ENCODE peak calls at places on chromosomes 1 and 21, in eight cellular contexts. W is stimulated activated CD8-positive, alpha-beta memory T cell treated with anti-CD3 and anti-CD28 coated beads, Interleukin-12 subunit alpha, Interleukin-12 subunit beta, amount 100 ng/mL, for 1 hour; N is ELR; Z is NCI-H69; L is RWPE1; A is SJSA1; T is H1; D is stimulated activated CD4-positive, alpha-beta T cell treated with anti-CD3 and anti-CD28 coated beads, TNF-alpha, amount 100 ng/mL, for 24 hours. U is an unnamed sample.

GRCh38 chr1:116115476-116115875 is 4.3 kb downstream of the MAB21L3 start:
- DNase-seq in A (peak), T (no peak), N (peak), W (no peak), D (no peak), Z (no peak), L (peak), U (peak)

GRCh38 chr1:37670133-37670532 is 22.2 kb upstream of the CDCA8 start:
- DNase-seq in W (no peak), T (no peak), N (no peak), A (no peak), Z (no peak), D (no peak), L (no peak), U (no peak)

GRCh38 chr1:202237052-202237451 is 43.5 kb downstream of the LGR6 start:
- DNase-seq in A (peak), W (no peak), L (peak), D (no peak), Z (peak), N (peak), T (peak), U (peak)

GRCh38 chr1:205568135-205568468 is 63.6 kb downstream of the CDK18 start:
- DNase-seq in T (no peak), W (no peak), A (no peak), Z (no peak), L (no peak), N (no peak), D (no peak), U (no peak)

GRCh38 chr1:195345149-195345548 is 1263.1 kb downstream of the KCNT2 start:
- DNase-seq in Z (peak), L (no peak), A (no peak), D (no peak), N (no peak), W (no peak), T (peak), U (no peak)

GRCh38 chr1:62333431-62333830 is 14.2 kb upstream of the KANK4 start:
- DNase-seq in L (no peak), W (no peak), D (no peak), Z (no peak), T (no peak), N (peak), A (peak), U (peak)

GRCh38 chr1:151384584-151384983 is 12.1 kb upstream of the SELENBP1 start:
- DNase-seq in L (no peak), W (no peak), D (no peak), Z (no peak), N (no peak), A (no peak), T (no peak), U (no peak)

GRCh38 chr1:27967106-27967883 is 7.5 kb downstream of the XKR8 start:
- DNase-seq in W (no peak), A (peak), Z (no peak), N (no peak), L (no peak), D (no peak), T (no peak), U (no peak)

GRCh38 chr1:114015075-114015474 is 35.8 kb downstream of the OLFML3 start:
- DNase-seq in N (peak), A (no peak), W (no peak), T (no peak), L (peak), Z (no peak), D (no peak), U (peak)

GRCh38 chr21:28253378-28253777 is 739.3 kb downstream of the LTN1 start:
- DNase-seq in D (no peak), T (no peak), A (no peak), Z (no peak), W (no peak), N (peak), L (peak), U (peak)

GRCh38 chr1:159774465-159774864 is 6.3 kb upstream of the DUSP23 start:
- DNase-seq in Z (no peak), A (no peak), N (no peak), D (no peak), T (no peak), W (no peak), L (no peak), U (no peak)

GRCh38 chr1:154970631-154971340 is at the start of gene SHC1:
- DNase-seq in D (no peak), T (peak), W (no peak), Z (peak), L (peak), A (peak), N (peak), U (peak)

GRCh38 chr1:162011337-162012012 is 12.2 kb downstream of the OLFML2B start:
- DNase-seq in T (no peak), Z (no peak), W (no peak), D (no peak), L (no peak), N (no peak), A (no peak), U (no peak)

GRCh38 chr1:224182057-224182865 is 779 bp upstream of the DEGS1 start:
- DNase-seq in L (peak), D (peak), Z (peak), T (no peak), N (no peak), A (no peak), W (no peak), U (no peak)

GRCh38 chr1:8222789-8223188 is 95.1 kb upstream of the SLC45A1 start:
- DNase-seq in W (no peak), D (no peak), L (no peak), A (no peak), T (no peak), N (no peak), Z (peak), U (no peak)

GRCh38 chr1:181104790-181105133 is 16.3 kb downstream of the IER5 start:
- DNase-seq in W (no peak), N (no peak), D (no peak), Z (peak), A (peak), T (no peak), L (no peak), U (no peak)

GRCh38 chr1:168879906-168880734 is 151.1 kb upstream of the DPT start:
- DNase-seq in D (no peak), N (no peak), L (no peak), T (no peak), W (no peak), A (no peak), Z (peak), U (no peak)

GRCh38 chr21:37427221-37427620 is 60.6 kb downstream of the DYRK1A start:
- DNase-seq in L (no peak), Z (no peak), N (peak), T (no peak), W (no peak), A (no peak), D (no peak), U (no peak)

GRCh38 chr1:229603387-229604005 is 22.4 kb downstream of the TAF5L start:
- DNase-seq in L (no peak), D (no peak), Z (peak), A (no peak), T (no peak), N (no peak), W (no peak), U (no peak)